ENCODE peak calls at places on chromosomes 6 and 20, in six cellular contexts. U, Y, G, I, K and Z are unnamed samples.

GRCh38 chr6:155093430-155093829 is 98.3 kb downstream of the TIAM2 start:
- DNase-seq in Y (no peak), I (peak), G (peak), U (no peak), K (no peak), Z (no peak)

GRCh38 chr6:162733489-162733888 is 5.7 kb downstream of the PACRG start:
- DNase-seq in U (no peak), I (no peak), Y (no peak), G (no peak), K (no peak), Z (no peak)

GRCh38 chr6:82086944-82087343 is 160.6 kb downstream of the IBTK start:
- DNase-seq in I (no peak), G (no peak), K (peak), Y (no peak), U (no peak), Z (peak)

GRCh38 chr20:17589161-17589834 is 19.4 kb downstream of the DSTN start:
- DNase-seq in K (no peak), Y (no peak), U (peak), G (no peak), I (no peak), Z (no peak)

GRCh38 chr6:99270030-99270429 is 79.4 kb downstream of the FAXC start:
- DNase-seq in G (no peak), U (no peak), Y (no peak), K (no peak), I (no peak), Z (no peak)

GRCh38 chr6:25670793-25671513 is 18.9 kb downstream of the SCGN start:
- DNase-seq in I (peak), G (no peak), U (no peak), K (no peak), Y (no peak), Z (peak)

GRCh38 chr6:74289881-74290280 is 593.9 kb downstream of the CD109 start:
- DNase-seq in Y (no peak), K (no peak), I (no peak), G (no peak), U (no peak), Z (peak)

GRCh38 chr6:150528648-150529285 is 70.9 kb upstream of the PLEKHG1 start:
- DNase-seq in U (peak), I (no peak), K (no peak), Y (no peak), G (no peak), Z (no peak)

GRCh38 chr20:23413862-23414422 is 7.3 kb downstream of the NAPB start:
- DNase-seq in K (no peak), Y (no peak), U (no peak), I (no peak), G (no peak), Z (no peak)

GRCh38 chr6:150314230-150315188 is 54.3 kb upstream of the IYD start:
- DNase-seq in G (no peak), U (no peak), I (no peak), Y (no peak), K (no peak), Z (no peak)

GRCh38 chr6:26044140-26045045 is 42.8 kb upstream of the HFE start:
- DNase-seq in K (no peak), I (no peak), U (peak), Y (no peak), G (peak), Z (no peak)

GRCh38 chr20:6660441-6660840 is 107.0 kb upstream of the BMP2 start:
- DNase-seq in G (no peak), I (no peak), K (peak), U (no peak), Y (no peak), Z (peak)